ENCODE peak calls at places on chromosomes 3 and 15, in ten cellular contexts. B is cardiac fibroblast, U is psoas muscle, E is fibroblast of pulmonary artery, L is choroid plexus epithelial cell, X is A549, A is body of pancreas, P is H7, K is fibroblast of lung, O is astrocyte. H is an unnamed sample.

GRCh38 chr3:128343287-128344045 is 123.2 kb downstream of the DNAJB8 start:
- DNase-seq in A (peak), B (peak), U (peak), K (peak), X (peak), E (peak), O (peak), P (no peak), L (peak), H (no peak)

GRCh38 chr15:60118564-60119080 is 114.5 kb downstream of the FOXB1 start:
- DNase-seq in L (no peak), U (no peak), A (no peak), P (no peak), O (no peak), X (no peak), E (no peak), B (no peak), K (no peak), H (no peak)

GRCh38 chr3:28286595-28286994 is 45.2 kb downstream of the CMC1 start:
- DNase-seq in P (peak), L (peak), K (peak), B (peak), A (no peak), U (no peak), O (peak), E (peak), X (peak), H (peak)

GRCh38 chr15:60574801-60575631 is 96.1 kb upstream of the ICE2 start:
- DNase-seq in K (no peak), X (peak), U (no peak), B (no peak), E (no peak), A (no peak), L (no peak), P (no peak), O (no peak), H (no peak)

GRCh38 chr3:180981912-180982311 is 7.6 kb downstream of the DNAJC19 start:
- DNase-seq in B (no peak), L (no peak), P (no peak), U (no peak), K (no peak), E (no peak), O (no peak), A (no peak), X (no peak), H (no peak)

GRCh38 chr15:90301901-90302300 is 36.4 kb downstream of the NGRN start:
- DNase-seq in B (no peak), P (no peak), U (no peak), K (no peak), L (no peak), A (no peak), E (no peak), X (no peak), O (no peak), H (no peak)

GRCh38 chr3:171950373-171950772 is 89.0 kb upstream of the FNDC3B start:
- DNase-seq in L (peak), A (no peak), K (peak), U (no peak), B (peak), E (peak), X (no peak), P (peak), O (peak), H (no peak)

GRCh38 chr3:13332158-13332557 is 88.0 kb downstream of the NUP210 start:
- DNase-seq in A (peak), B (no peak), X (no peak), P (no peak), O (no peak), L (peak), K (no peak), U (no peak), E (no peak), H (no peak)

GRCh38 chr3:5051772-5052171 is 70.3 kb upstream of the ARL8B start:
- DNase-seq in B (no peak), A (no peak), E (no peak), K (peak), X (no peak), L (no peak), U (peak), P (no peak), O (no peak), H (no peak)

GRCh38 chr3:147937341-147937740 is 528.2 kb downstream of the ZIC1 start:
- DNase-seq in A (no peak), X (no peak), B (no peak), K (peak), U (no peak), E (no peak), P (no peak), O (peak), L (peak), H (no peak)

GRCh38 chr15:78315686-78316085 is 16.3 kb upstream of the SKIC8 start:
- DNase-seq in L (peak), P (peak), K (no peak), E (no peak), A (no peak), B (peak), U (no peak), O (no peak), X (peak), H (peak)

GRCh38 chr3:34178415-34178814 is 380.0 kb downstream of the PDCD6IP start:
- DNase-seq in B (no peak), A (no peak), P (no peak), E (peak), K (peak), L (no peak), U (no peak), X (no peak), O (peak), H (no peak)
- H3K4me3 ChIP-seq in B (no peak), A (no peak), P (no peak), E (no peak), K (no peak), L (no peak), U (no peak), X (no peak), O (no peak), H (no peak)

DNA sequence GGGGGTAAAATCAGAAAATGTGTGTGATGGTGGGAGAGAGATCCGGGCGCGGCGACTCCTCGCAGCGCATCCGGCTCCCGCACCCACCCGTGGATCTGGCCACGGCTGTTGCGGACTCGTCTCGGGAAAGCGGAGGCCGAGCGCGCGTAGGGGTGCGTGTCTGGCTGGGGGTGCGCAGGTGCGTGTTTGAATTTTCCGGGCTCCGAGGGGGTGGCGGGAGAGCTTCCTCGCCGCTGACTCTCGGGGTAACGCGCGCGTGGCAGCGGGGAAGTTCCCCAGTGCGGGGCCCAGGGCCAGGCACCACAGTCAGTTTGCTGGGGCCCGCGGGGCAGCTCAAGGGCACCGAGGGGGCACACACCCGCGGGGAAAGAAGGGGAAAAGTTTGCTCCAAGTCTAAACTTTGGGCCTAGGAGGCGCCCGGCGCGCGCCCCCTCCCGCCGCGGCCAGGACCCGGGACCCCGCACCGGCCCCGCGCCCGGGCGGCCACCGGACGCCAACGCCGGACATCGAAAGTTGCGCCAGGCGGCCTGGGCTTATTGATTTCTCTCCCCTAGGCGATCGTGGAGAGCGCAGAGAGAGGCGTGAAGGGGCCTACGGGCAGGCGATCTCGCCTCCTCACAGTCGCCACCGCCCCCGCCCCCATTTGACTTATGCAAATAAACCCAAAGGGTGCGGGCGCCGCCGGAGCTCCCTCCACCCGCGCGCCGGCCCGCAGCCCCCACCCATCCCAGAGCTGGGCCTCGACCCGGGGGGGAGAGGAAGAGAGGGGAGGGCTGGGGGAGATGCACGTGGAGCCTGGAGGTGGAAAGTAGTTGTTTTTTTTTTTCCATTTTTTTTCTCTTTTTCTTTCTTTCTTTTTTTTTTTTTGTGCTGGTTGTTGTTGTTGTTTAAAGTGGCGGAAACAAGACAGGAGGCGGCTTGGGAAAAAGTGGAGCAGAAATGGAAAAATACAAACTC is 638 bp downstream of the FOXP1 start:
- DNase-seq in B (peak), U (peak), E (no peak), X (peak), L (peak), P (peak), O (peak), A (peak), K (peak), H (peak)
- H3K4me3 ChIP-seq in B (peak), U (peak), E (peak), X (peak), L (peak), P (peak), O (peak), A (peak), K (peak), H (peak)

GRCh38 chr15:89101302-89102191 is 13.3 kb downstream of the ABHD2 start:
- DNase-seq in X (peak), L (peak), P (no peak), E (peak), U (peak), O (peak), B (peak), K (peak), A (peak), H (no peak)
- H3K4me3 ChIP-seq in X (no peak), L (no peak), P (no peak), E (no peak), U (no peak), O (no peak), B (no peak), K (no peak), A (no peak), H (no peak)

GRCh38 chr15:82851331-82851850 is 42.0 kb downstream of the WHAMM start:
- DNase-seq in L (no peak), O (no peak), P (no peak), U (no peak), E (no peak), A (no peak), B (no peak), X (no peak), K (no peak), H (no peak)

GRCh38 chr15:82848201-82848993 is 39.0 kb downstream of the WHAMM start:
- DNase-seq in K (no peak), B (no peak), P (no peak), U (no peak), L (no peak), A (no peak), E (no peak), X (no peak), O (no peak), H (no peak)

GRCh38 chr15:82850731-82851130 is 41.3 kb downstream of the WHAMM start:
- DNase-seq in A (peak), O (no peak), E (no peak), K (no peak), B (no peak), P (no peak), U (no peak), L (no peak), X (no peak), H (peak)

GRCh38 chr15:82850242-82850591 is 40.8 kb downstream of the WHAMM start:
- DNase-seq in L (no peak), E (no peak), X (no peak), O (no peak), K (peak), B (no peak), A (peak), U (no peak), P (no peak), H (no peak)

DNA sequence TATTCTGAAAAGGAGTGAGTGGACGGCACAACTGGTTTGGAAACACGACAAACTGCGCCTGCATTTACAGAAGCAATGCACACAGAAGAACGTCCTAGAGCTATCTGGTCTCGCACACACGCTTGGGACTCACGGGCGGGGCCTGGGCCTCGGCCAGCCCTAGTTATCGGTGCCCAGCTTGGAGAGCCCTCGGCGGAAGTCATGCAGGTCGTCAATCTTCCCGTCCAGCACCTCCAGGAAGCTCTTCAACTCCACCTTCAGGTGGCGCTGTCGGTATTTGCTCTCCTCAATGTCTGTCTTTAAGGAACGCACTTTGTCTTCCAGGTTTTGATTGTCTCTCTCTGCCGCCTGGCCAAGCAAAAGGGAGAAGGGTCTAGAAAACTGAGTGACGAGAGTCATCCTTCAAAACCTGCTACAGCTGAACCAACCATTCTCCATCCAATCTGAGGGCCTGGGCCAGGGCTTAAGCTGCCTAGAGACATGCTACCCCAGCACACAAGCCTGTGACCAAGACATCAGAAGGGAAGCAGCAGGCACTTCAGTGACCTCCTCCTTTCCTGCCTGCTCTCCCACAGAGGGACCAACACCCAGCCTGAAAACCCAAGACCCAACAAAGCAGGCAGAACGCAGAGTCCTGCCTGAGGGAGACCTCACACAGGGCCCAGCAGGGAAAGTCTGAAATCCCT is 40.3 kb downstream of the WHAMM start:
- DNase-seq in K (peak), B (peak), P (peak), L (peak), O (peak), U (peak), A (peak), E (peak), X (peak), H (peak)
- H3K4me3 ChIP-seq in K (no peak), B (no peak), P (no peak), L (peak), O (no peak), U (peak), A (no peak), E (no peak), X (no peak), H (no peak)

GRCh38 chr3:105118905-105119304 is 247.8 kb upstream of the ALCAM start:
- DNase-seq in X (peak), U (no peak), P (no peak), A (no peak), B (peak), L (peak), O (peak), E (peak), K (peak), H (no peak)
- H3K4me3 ChIP-seq in X (no peak), U (no peak), P (no peak), A (no peak), B (no peak), L (no peak), O (no peak), E (no peak), K (no peak), H (no peak)

DNA sequence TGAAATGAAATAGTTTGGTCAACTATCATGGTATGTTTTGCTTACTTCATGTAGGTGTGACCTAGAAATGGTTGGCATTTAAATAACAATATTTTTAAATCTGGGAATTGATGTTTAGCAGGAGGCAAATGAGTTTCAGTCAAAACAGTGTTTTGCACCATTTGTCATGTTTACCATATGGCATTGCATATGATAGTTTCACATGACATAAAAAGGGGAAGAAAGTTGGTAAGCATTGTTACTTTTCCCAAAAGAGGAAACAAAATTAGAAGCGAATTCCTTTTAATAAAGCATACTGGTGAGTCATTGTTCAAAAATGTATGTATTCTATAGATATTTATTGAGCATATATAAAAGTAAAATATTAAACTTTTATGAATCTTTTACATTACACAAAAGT is 2.3 kb downstream of the RNF13 start:
- DNase-seq in K (no peak), U (no peak), L (no peak), O (no peak), A (no peak), E (no peak), X (no peak), P (no peak), B (no peak), H (no peak)
- H3K4me3 ChIP-seq in K (no peak), U (peak), L (no peak), O (no peak), A (no peak), E (no peak), X (peak), P (no peak), B (no peak), H (no peak)

H was measured in Jurkat, Clone E6-1.